ENCODE peak calls at places on chromosomes 6 and 20, in nine cellular contexts. M is suprapubic skin; F is ascending aorta; O is WERI-Rb-1; X is CD8-positive, alpha-beta T cell; P is psoas muscle; J is K562; R is PC-3; U is tibial nerve. B is an unnamed sample.

GRCh38 chr6:116530436-116530835 is 15.0 kb downstream of the TRAPPC3L start:
- DNase-seq in M (no peak), F (no peak), O (no peak), X (no peak), P (no peak), J (no peak), R (peak; percentile 42), U (no peak), B (peak; percentile 56)

GRCh38 chr20:61640171-61640570 is 388.1 kb downstream of the CDH4 start:
- DNase-seq in M (no peak), F (no peak), O (no peak), X (no peak), P (no peak), J (no peak), R (no peak), U (no peak), B (no peak)

GRCh38 chr6:51633424-51633823 is 454.0 kb downstream of the PKHD1 start:
- DNase-seq in M (no peak), F (no peak), O (no peak), X (no peak), P (no peak), J (no peak), R (no peak), U (no peak), B (no peak)

GRCh38 chr6:37819802-37820712 is 530 bp downstream of the ZFAND3 start:
- DNase-seq in M (peak; percentile 79), F (peak; percentile 88), O (peak; percentile 43), X (peak; percentile 19), P (peak; percentile 68), J (no peak), R (peak; percentile 68), U (peak; percentile 70), B (peak; percentile 51)

GRCh38 chr6:35445691-35446090 is 6.4 kb upstream of the FANCE start:
- DNase-seq in M (no peak), F (no peak), O (no peak), X (no peak), P (no peak), J (no peak), R (peak; percentile 34), U (no peak), B (no peak)

GRCh38 chr6:95280690-95281273 is 296.6 kb upstream of the MANEA start:
- DNase-seq in M (no peak), F (no peak), O (peak; percentile 74), X (no peak), P (no peak), J (peak; percentile 7), R (peak; percentile 7), U (peak; percentile 8), B (no peak)

GRCh38 chr20:37384683-37385174 is 38.8 kb downstream of the SRC start:
- DNase-seq in M (no peak), F (peak; percentile 83), O (peak; percentile 48), X (peak; percentile 65), P (peak; percentile 75), J (peak; percentile 89), R (peak; percentile 62), U (peak; percentile 59), B (peak; percentile 41)

GRCh38 chr6:150482883-150483409 is 114.1 kb downstream of the IYD start:
- DNase-seq in M (no peak), F (no peak), O (no peak), X (no peak), P (no peak), J (no peak), R (no peak), U (no peak), B (no peak)

GRCh38 chr6:128412680-128413079 is 107.7 kb downstream of the PTPRK start:
- DNase-seq in M (no peak), F (no peak), O (no peak), X (no peak), P (no peak), J (no peak), R (no peak), U (no peak), B (no peak)

GRCh38 chr20:34388000-34388399 is 24.9 kb downstream of the ITCH start:
- DNase-seq in M (no peak), F (no peak), O (no peak), X (no peak), P (no peak), J (no peak), R (no peak), U (no peak), B (no peak)

GRCh38 chr6:53956804-53957203 is 154.4 kb upstream of the MLIP start:
- DNase-seq in M (no peak), F (no peak), O (no peak), X (no peak), P (no peak), J (no peak), R (no peak), U (no peak), B (no peak)

GRCh38 chr6:46220351-46221220 is 49.8 kb upstream of the ENPP5 start:
- DNase-seq in M (no peak), F (no peak), O (no peak), X (no peak), P (no peak), J (no peak), R (no peak), U (no peak), B (no peak)

GRCh38 chr6:37818536-37819176 is 871 bp upstream of the ZFAND3 start:
- DNase-seq in M (peak; percentile 97), F (peak; percentile 98), O (peak; percentile 99), X (peak; percentile 87), P (peak; percentile 96), J (peak; percentile 96), R (peak; percentile 94), U (peak; percentile 89), B (peak; percentile 100)

GRCh38 chr6:149259753-149260152 is 57.8 kb upstream of the TAB2 start:
- DNase-seq in M (no peak), F (no peak), O (no peak), X (no peak), P (no peak), J (no peak), R (no peak), U (peak; percentile 19), B (no peak)

GRCh38 chr20:18288748-18289705 is 700 bp downstream of the ZNF133 start:
- DNase-seq in M (no peak), F (no peak), O (no peak), X (no peak), P (peak; percentile 12), J (peak; percentile 10), R (no peak), U (no peak), B (no peak)

DNA sequence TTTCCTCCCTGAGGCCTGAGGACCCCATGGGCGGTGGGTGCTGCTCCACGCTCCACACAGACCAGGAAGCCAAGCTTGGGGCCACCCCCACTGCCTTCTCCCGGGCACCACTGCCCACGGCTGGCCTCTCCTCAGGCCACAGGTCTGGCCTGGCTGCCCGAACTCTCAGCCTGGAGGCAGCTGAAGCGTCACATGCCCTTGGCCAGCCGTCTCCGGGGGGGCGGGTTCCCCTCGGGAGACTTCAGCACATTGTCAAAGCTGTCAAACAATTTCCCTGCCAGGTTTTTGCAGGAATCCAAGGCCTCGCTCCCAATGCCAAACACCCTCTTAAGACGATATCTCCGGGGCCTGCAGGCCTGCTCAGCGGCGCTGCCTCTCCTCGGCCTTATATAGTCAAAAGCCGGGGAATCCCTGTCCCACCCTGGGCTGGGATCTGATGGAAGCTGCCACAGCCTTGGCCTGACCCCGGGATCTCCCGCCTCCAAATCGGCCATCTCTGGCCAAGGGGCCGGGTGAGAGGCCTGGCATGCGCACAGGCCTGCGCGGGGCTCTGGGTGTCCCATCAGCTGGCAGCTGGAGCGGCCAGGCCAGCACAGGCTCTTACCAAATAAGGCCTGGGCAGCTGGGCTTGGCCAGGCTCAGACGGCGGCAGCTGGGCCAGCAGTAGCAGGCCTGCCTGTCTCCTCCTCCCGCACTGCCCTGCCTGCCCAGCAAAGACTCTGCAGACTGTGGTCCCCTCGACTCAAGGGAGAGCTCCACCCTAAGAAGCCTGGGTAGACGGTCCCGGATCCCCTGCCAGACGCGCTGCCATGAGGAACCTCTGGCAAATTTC is 49.7 kb downstream of the RBM38 start:
- DNase-seq in M (no peak), F (peak; percentile 95), O (peak; percentile 59), X (no peak), P (peak; percentile 84), J (no peak), R (no peak), U (peak; percentile 22), B (no peak)
- H3K27ac ChIP-seq in M (peak overlapping the region; percentile 79), F (peak overlapping the region; percentile 94), O (no peak overlapping the region), X (no peak overlapping the region), P (peak overlapping the region; percentile 98), J (no peak overlapping the region), R (no peak overlapping the region), U (peak overlapping the region; percentile 85), B (no peak overlapping the region)

GRCh38 chr6:169168302-169168630 is 85.4 kb downstream of the THBS2 start:
- DNase-seq in M (no peak), F (no peak), O (no peak), X (no peak), P (no peak), J (no peak), R (no peak), U (no peak), B (no peak)
- H3K4me3 ChIP-seq in M (no peak overlapping the region), F (no peak overlapping the region), O (no peak overlapping the region), X (no peak overlapping the region), P (no peak overlapping the region), J (no peak overlapping the region), R (no peak overlapping the region), U (no peak overlapping the region), B (no peak overlapping the region)

DNA sequence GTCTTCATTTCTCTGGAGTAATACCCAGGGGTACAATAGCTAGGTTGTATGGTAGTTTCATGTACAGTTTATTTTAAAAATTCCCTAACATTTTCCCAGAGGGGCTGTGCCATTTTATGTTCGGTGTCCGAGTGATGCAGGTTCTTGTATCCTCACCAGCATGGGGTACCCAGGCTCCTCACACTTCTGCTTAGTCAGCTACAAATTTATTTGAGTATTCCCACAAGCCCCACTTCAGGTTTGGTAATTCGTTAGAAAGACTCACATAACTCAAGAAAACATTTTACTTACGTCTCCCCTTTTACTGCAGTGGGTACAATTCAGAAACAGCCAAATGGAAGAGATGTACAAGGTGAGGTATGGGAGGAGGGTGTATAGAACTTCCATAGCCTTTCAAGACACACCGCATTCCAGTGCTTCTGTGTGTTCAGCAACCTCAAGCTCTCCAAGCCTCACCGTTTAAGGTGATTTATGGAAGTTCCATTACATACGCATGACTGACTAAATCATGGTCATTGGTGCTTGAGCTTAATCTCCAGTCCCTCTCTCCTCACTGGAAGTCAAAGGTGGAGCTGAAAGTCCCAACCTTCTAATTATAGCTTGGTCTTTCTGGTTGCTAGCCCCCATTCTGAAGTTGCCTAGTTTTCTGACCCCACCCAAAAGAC is 18.1 kb downstream of the RIPK1 start:
- DNase-seq in M (no peak), F (no peak), O (no peak), X (no peak), P (no peak), J (no peak), R (no peak), U (no peak), B (no peak)
- H3K9me3 ChIP-seq in M (no peaks in the 10 kb centered on the region), F (no peaks in the 10 kb centered on the region), O (peaks cover 3% of the 10 kb centered on the region), X (no peaks in the 10 kb centered on the region), P (no peaks in the 10 kb centered on the region), J (peaks cover 16% of the 10 kb centered on the region), R (no peaks in the 10 kb centered on the region), U (no peaks in the 10 kb centered on the region), B (no peaks in the 10 kb centered on the region)

DNA sequence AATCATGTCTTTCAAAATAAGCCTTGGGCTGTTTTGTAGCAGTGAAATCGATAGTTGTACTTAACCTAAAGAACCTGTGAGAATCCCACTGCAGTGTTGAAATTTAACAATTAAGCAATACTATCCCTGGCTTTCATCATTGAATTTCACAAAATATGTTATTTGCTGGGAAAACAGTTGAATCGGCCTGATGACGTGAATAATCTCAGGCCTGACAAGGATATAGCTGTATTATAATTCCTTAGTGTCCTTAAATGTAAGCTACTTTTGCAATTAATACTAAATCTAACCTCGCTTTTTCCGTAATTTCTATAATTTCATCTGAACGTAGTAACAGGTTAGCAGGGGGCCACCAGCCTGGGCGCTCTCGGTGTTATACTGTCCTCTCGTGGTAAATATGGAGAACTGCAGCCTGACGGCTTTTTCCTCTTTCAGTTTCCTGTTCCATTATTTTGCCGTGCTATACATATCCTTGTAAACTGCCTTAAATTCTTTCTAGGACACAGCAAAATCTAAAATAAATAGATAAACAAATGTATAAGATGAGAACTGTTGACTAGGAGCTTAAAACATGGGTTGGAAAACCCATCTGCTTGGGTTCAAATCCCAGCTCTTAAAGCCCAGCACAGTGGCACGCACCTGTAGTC is 24.0 kb downstream of the MTFR2 start:
- DNase-seq in M (no peak), F (peak; percentile 75), O (peak; percentile 14), X (peak; percentile 19), P (no peak), J (peak; percentile 83), R (peak; percentile 68), U (peak; percentile 75), B (peak; percentile 28)
- H3K27ac ChIP-seq in M (no peak overlapping the region), F (no peak overlapping the region), O (no peak overlapping the region), X (no peak overlapping the region), P (no peak overlapping the region), J (no peak overlapping the region), R (no peak overlapping the region), U (peak overlapping the region; percentile 10), B (no peak overlapping the region)